ENCODE peak calls at places on chromosomes 1 and 21, in seven cellular contexts. One of them, this sample, is unnamed.
A peak's percentile ranks its signal among the peaks of the same experiment; 100 is the strongest.

GRCh38 chr1:35499652-35500176 is 57.5 kb downstream of the KIAA0319L start:
- DNase-seq in activated T-cell treated with anti-CD3 and anti-CD28 coated beads for 24 hours: no peak
- DNase-seq in EL: no peak
- DNase-seq in heart right ventricle: no peak
- DNase-seq in fibroblast of lung: no peak
- DNase-seq in amygdala: no peak
- DNase-seq in pons: no peak
- DNase-seq in this sample: peak; percentile 10

GRCh38 chr1:110524311-110525249 is 5.6 kb upstream of the KCNA10 start:
- DNase-seq in activated T-cell treated with anti-CD3 and anti-CD28 coated beads for 24 hours: peak; percentile 26
- DNase-seq in EL: peak; percentile 38
- DNase-seq in heart right ventricle: peak; percentile 20
- DNase-seq in fibroblast of lung: peak; percentile 48
- DNase-seq in amygdala: peak; percentile 57
- DNase-seq in pons: peak; percentile 49
- DNase-seq in this sample: peak; percentile 52

GRCh38 chr1:156070523-156070922 is 9.6 kb downstream of the RAB25 start:
- DNase-seq in activated T-cell treated with anti-CD3 and anti-CD28 coated beads for 24 hours: no peak
- DNase-seq in EL: no peak
- DNase-seq in heart right ventricle: no peak
- DNase-seq in fibroblast of lung: no peak
- DNase-seq in amygdala: no peak
- DNase-seq in pons: no peak
- DNase-seq in this sample: peak; percentile 45

GRCh38 chr1:94178896-94179295 is 57.9 kb upstream of the ABCA4 start:
- DNase-seq in activated T-cell treated with anti-CD3 and anti-CD28 coated beads for 24 hours: no peak
- DNase-seq in EL: no peak
- DNase-seq in heart right ventricle: no peak
- DNase-seq in fibroblast of lung: no peak
- DNase-seq in amygdala: no peak
- DNase-seq in pons: no peak
- DNase-seq in this sample: no peak

GRCh38 chr1:227192163-227192562 is 126.1 kb downstream of the CDC42BPA start:
- DNase-seq in activated T-cell treated with anti-CD3 and anti-CD28 coated beads for 24 hours: peak; percentile 4
- DNase-seq in EL: peak; percentile 92
- DNase-seq in heart right ventricle: peak; percentile 15
- DNase-seq in fibroblast of lung: peak; percentile 97
- DNase-seq in amygdala: peak; percentile 5
- DNase-seq in pons: peak; percentile 7
- DNase-seq in this sample: no peak

GRCh38 chr1:173043253-173043652 is 7.5 kb downstream of the TNFSF18 start:
- DNase-seq in activated T-cell treated with anti-CD3 and anti-CD28 coated beads for 24 hours: no peak
- DNase-seq in EL: peak; percentile 55
- DNase-seq in heart right ventricle: no peak
- DNase-seq in fibroblast of lung: peak; percentile 30
- DNase-seq in amygdala: no peak
- DNase-seq in pons: no peak
- DNase-seq in this sample: no peak

GRCh38 chr1:159197767-159198557 is 6.7 kb upstream of the ACKR1 start:
- DNase-seq in activated T-cell treated with anti-CD3 and anti-CD28 coated beads for 24 hours: peak; percentile 43
- DNase-seq in EL: peak; percentile 74
- DNase-seq in heart right ventricle: peak; percentile 31
- DNase-seq in fibroblast of lung: peak; percentile 75
- DNase-seq in amygdala: peak; percentile 67
- DNase-seq in pons: peak; percentile 74
- DNase-seq in this sample: peak; percentile 77

GRCh38 chr1:90706437-90707362 is 10.4 kb downstream of the BARHL2 start:
- DNase-seq in activated T-cell treated with anti-CD3 and anti-CD28 coated beads for 24 hours: no peak
- DNase-seq in EL: no peak
- DNase-seq in heart right ventricle: no peak
- DNase-seq in fibroblast of lung: no peak
- DNase-seq in amygdala: no peak
- DNase-seq in pons: no peak
- DNase-seq in this sample: peak; percentile 72

GRCh38 chr1:43402055-43402865 is 12.6 kb downstream of the SZT2 start:
- DNase-seq in activated T-cell treated with anti-CD3 and anti-CD28 coated beads for 24 hours: no peak
- DNase-seq in EL: no peak
- DNase-seq in heart right ventricle: no peak
- DNase-seq in fibroblast of lung: no peak
- DNase-seq in amygdala: no peak
- DNase-seq in pons: no peak
- DNase-seq in this sample: peak; percentile 36

GRCh38 chr1:1916882-1917281 is 1.8 kb downstream of the CALML6 start:
- DNase-seq in activated T-cell treated with anti-CD3 and anti-CD28 coated beads for 24 hours: no peak
- DNase-seq in EL: no peak
- DNase-seq in heart right ventricle: no peak
- DNase-seq in fibroblast of lung: no peak
- DNase-seq in amygdala: no peak
- DNase-seq in pons: no peak
- DNase-seq in this sample: no peak

GRCh38 chr1:244614113-244614836 is 38.7 kb upstream of the DESI2 start:
- DNase-seq in activated T-cell treated with anti-CD3 and anti-CD28 coated beads for 24 hours: no peak
- DNase-seq in EL: no peak
- DNase-seq in heart right ventricle: no peak
- DNase-seq in fibroblast of lung: no peak
- DNase-seq in amygdala: no peak
- DNase-seq in pons: no peak
- DNase-seq in this sample: no peak

GRCh38 chr1:54949971-54950360 is 30.5 kb upstream of the TMEM61 start:
- DNase-seq in activated T-cell treated with anti-CD3 and anti-CD28 coated beads for 24 hours: no peak
- DNase-seq in EL: no peak
- DNase-seq in heart right ventricle: no peak
- DNase-seq in fibroblast of lung: peak; percentile 43
- DNase-seq in amygdala: no peak
- DNase-seq in pons: peak; percentile 6
- DNase-seq in this sample: no peak

GRCh38 chr21:46667735-46668380 is 32.4 kb downstream of the PRMT2 start:
- DNase-seq in activated T-cell treated with anti-CD3 and anti-CD28 coated beads for 24 hours: no peak
- DNase-seq in EL: peak; percentile 59
- DNase-seq in heart right ventricle: no peak
- DNase-seq in fibroblast of lung: peak; percentile 39
- DNase-seq in amygdala: no peak
- DNase-seq in pons: no peak
- DNase-seq in this sample: peak; percentile 86

GRCh38 chr1:197915797-197916686 is 1.1 kb upstream of the LHX9 start:
- DNase-seq in activated T-cell treated with anti-CD3 and anti-CD28 coated beads for 24 hours: no peak
- DNase-seq in EL: peak; percentile 91
- DNase-seq in heart right ventricle: peak; percentile 60
- DNase-seq in fibroblast of lung: peak; percentile 51
- DNase-seq in amygdala: no peak
- DNase-seq in pons: no peak
- DNase-seq in this sample: peak; percentile 82

GRCh38 chr1:198411240-198411639 is 129.2 kb downstream of the ATP6V1G3 start:
- DNase-seq in activated T-cell treated with anti-CD3 and anti-CD28 coated beads for 24 hours: no peak
- DNase-seq in EL: no peak
- DNase-seq in heart right ventricle: no peak
- DNase-seq in fibroblast of lung: no peak
- DNase-seq in amygdala: no peak
- DNase-seq in pons: no peak
- DNase-seq in this sample: no peak

GRCh38 chr1:83508485-83509151 is 490.3 kb downstream of the TTLL7 start:
- DNase-seq in activated T-cell treated with anti-CD3 and anti-CD28 coated beads for 24 hours: peak; percentile 29
- DNase-seq in EL: peak; percentile 21
- DNase-seq in heart right ventricle: no peak
- DNase-seq in fibroblast of lung: peak; percentile 91
- DNase-seq in amygdala: no peak
- DNase-seq in pons: peak; percentile 37
- DNase-seq in this sample: no peak

GRCh38 chr1:64137569-64137936 is 65.9 kb upstream of the UBE2U start:
- DNase-seq in activated T-cell treated with anti-CD3 and anti-CD28 coated beads for 24 hours: no peak
- DNase-seq in EL: no peak
- DNase-seq in heart right ventricle: no peak
- DNase-seq in fibroblast of lung: no peak
- DNase-seq in amygdala: no peak
- DNase-seq in pons: no peak
- DNase-seq in this sample: no peak

GRCh38 chr1:147625274-147625986 is 44.9 kb downstream of the ACP6 start:
- DNase-seq in activated T-cell treated with anti-CD3 and anti-CD28 coated beads for 24 hours: no peak
- DNase-seq in EL: no peak
- DNase-seq in heart right ventricle: no peak
- DNase-seq in fibroblast of lung: no peak
- DNase-seq in amygdala: no peak
- DNase-seq in pons: peak; percentile 19
- DNase-seq in this sample: peak; percentile 55

GRCh38 chr1:92486251-92487077 is at the start of gene GFI1:
- DNase-seq in activated T-cell treated with anti-CD3 and anti-CD28 coated beads for 24 hours: peak; percentile 71
- DNase-seq in EL: peak; percentile 47
- DNase-seq in heart right ventricle: peak; percentile 32
- DNase-seq in fibroblast of lung: peak; percentile 15
- DNase-seq in amygdala: no peak
- DNase-seq in pons: no peak
- DNase-seq in this sample: peak; percentile 34

GRCh38 chr21:15051652-15052554 is 12.9 kb downstream of the NRIP1 start:
- DNase-seq in activated T-cell treated with anti-CD3 and anti-CD28 coated beads for 24 hours: no peak
- DNase-seq in EL: no peak
- DNase-seq in heart right ventricle: no peak
- DNase-seq in fibroblast of lung: no peak
- DNase-seq in amygdala: no peak
- DNase-seq in pons: no peak
- DNase-seq in this sample: peak; percentile 90

GRCh38 chr1:152053375-152053774 is 16.6 kb upstream of the S100A11 start:
- DNase-seq in activated T-cell treated with anti-CD3 and anti-CD28 coated beads for 24 hours: no peak
- DNase-seq in EL: no peak
- DNase-seq in heart right ventricle: no peak
- DNase-seq in fibroblast of lung: no peak
- DNase-seq in amygdala: no peak
- DNase-seq in pons: no peak
- DNase-seq in this sample: no peak

GRCh38 chr1:241551759-241552638 is 19.8 kb downstream of the KMO start:
- DNase-seq in activated T-cell treated with anti-CD3 and anti-CD28 coated beads for 24 hours: peak; percentile 44
- DNase-seq in EL: no peak
- DNase-seq in heart right ventricle: no peak
- DNase-seq in fibroblast of lung: no peak
- DNase-seq in amygdala: no peak
- DNase-seq in pons: peak; percentile 66
- DNase-seq in this sample: no peak

GRCh38 chr21:39141502-39141901 is 41.7 kb downstream of the PSMG1 start:
- DNase-seq in activated T-cell treated with anti-CD3 and anti-CD28 coated beads for 24 hours: no peak
- DNase-seq in EL: peak; percentile 33
- DNase-seq in heart right ventricle: no peak
- DNase-seq in fibroblast of lung: peak; percentile 54
- DNase-seq in amygdala: no peak
- DNase-seq in pons: no peak
- DNase-seq in this sample: peak; percentile 49

GRCh38 chr1:153242160-153242559 is 17.3 kb upstream of the LORICRIN start:
- DNase-seq in activated T-cell treated with anti-CD3 and anti-CD28 coated beads for 24 hours: no peak
- DNase-seq in EL: no peak
- DNase-seq in heart right ventricle: no peak
- DNase-seq in fibroblast of lung: no peak
- DNase-seq in amygdala: no peak
- DNase-seq in pons: no peak
- DNase-seq in this sample: no peak

GRCh38 chr1:235078927-235079381 is 49.7 kb downstream of the TOMM20 start:
- DNase-seq in activated T-cell treated with anti-CD3 and anti-CD28 coated beads for 24 hours: no peak
- DNase-seq in EL: peak; percentile 45
- DNase-seq in heart right ventricle: no peak
- DNase-seq in fibroblast of lung: peak; percentile 66
- DNase-seq in amygdala: no peak
- DNase-seq in pons: no peak
- DNase-seq in this sample: no peak

GRCh38 chr1:74523873-74524480 is 11.6 kb upstream of the LRRC53 start:
- DNase-seq in activated T-cell treated with anti-CD3 and anti-CD28 coated beads for 24 hours: no peak
- DNase-seq in EL: no peak
- DNase-seq in heart right ventricle: no peak
- DNase-seq in fibroblast of lung: no peak
- DNase-seq in amygdala: no peak
- DNase-seq in pons: no peak
- DNase-seq in this sample: no peak

GRCh38 chr1:95554408-95554807 is 320.4 kb downstream of the RWDD3 start:
- DNase-seq in activated T-cell treated with anti-CD3 and anti-CD28 coated beads for 24 hours: no peak
- DNase-seq in EL: no peak
- DNase-seq in heart right ventricle: no peak
- DNase-seq in fibroblast of lung: no peak
- DNase-seq in amygdala: no peak
- DNase-seq in pons: no peak
- DNase-seq in this sample: no peak

GRCh38 chr1:235266325-235266724 is 61.7 kb downstream of the ARID4B start:
- DNase-seq in activated T-cell treated with anti-CD3 and anti-CD28 coated beads for 24 hours: no peak
- DNase-seq in EL: no peak
- DNase-seq in heart right ventricle: no peak
- DNase-seq in fibroblast of lung: no peak
- DNase-seq in amygdala: no peak
- DNase-seq in pons: no peak
- DNase-seq in this sample: no peak

GRCh38 chr1:174794861-174795260 is 204.9 kb upstream of the CACYBP start:
- DNase-seq in activated T-cell treated with anti-CD3 and anti-CD28 coated beads for 24 hours: no peak
- DNase-seq in EL: no peak
- DNase-seq in heart right ventricle: no peak
- DNase-seq in fibroblast of lung: no peak
- DNase-seq in amygdala: no peak
- DNase-seq in pons: no peak
- DNase-seq in this sample: no peak

GRCh38 chr1:79004916-79005315 is 1.6 kb downstream of the ADGRL4 start:
- DNase-seq in activated T-cell treated with anti-CD3 and anti-CD28 coated beads for 24 hours: no peak
- DNase-seq in EL: no peak
- DNase-seq in heart right ventricle: no peak
- DNase-seq in fibroblast of lung: peak; percentile 9
- DNase-seq in amygdala: no peak
- DNase-seq in pons: no peak
- DNase-seq in this sample: no peak